ENCODE peak calls at places on chromosomes 6 and 20, in five cellular contexts. A is left ventricle myocardium inferior, I is OCI-LY7, Y is heart right ventricle, F is spleen. G is an unnamed sample.
A peak's percentile ranks its signal among the peaks of the same experiment; 100 is the strongest.

GRCh38 chr20:50189681-50190250 is 864 bp upstream of the CEBPB start:
- DNase-seq in A (peak; percentile 45), F (peak; percentile 91), Y (peak; percentile 57), I (peak; percentile 55), G (peak; percentile 33)

GRCh38 chr20:41011551-41012067 is 17.0 kb upstream of the TOP1 start:
- DNase-seq in F (no peak), I (peak; percentile 99), Y (no peak), A (no peak), G (peak; percentile 77)

GRCh38 chr6:90175627-90176538 is 120.8 kb downstream of the BACH2 start:
- DNase-seq in A (no peak), I (no peak), F (no peak), Y (no peak), G (no peak)

GRCh38 chr6:87661503-87661902 is 40.5 kb downstream of the AKIRIN2 start:
- DNase-seq in A (no peak), F (no peak), I (no peak), Y (no peak), G (no peak)

GRCh38 chr6:119628691-119629621 is 279.4 kb upstream of the MAN1A1 start:
- DNase-seq in F (no peak), I (no peak), A (no peak), Y (no peak), G (no peak)

GRCh38 chr6:56714982-56715456 is 72.3 kb upstream of the DST start:
- DNase-seq in F (no peak), A (no peak), Y (no peak), I (no peak), G (no peak)

GRCh38 chr6:80548496-80548895 is 442.0 kb downstream of the BCKDHB start:
- DNase-seq in F (no peak), Y (no peak), I (no peak), A (no peak), G (no peak)

GRCh38 chr20:4613718-4614620 is 107.7 kb upstream of the PRND start:
- DNase-seq in F (no peak), A (peak; percentile 39), I (peak; percentile 62), Y (peak; percentile 23), G (peak; percentile 41)

GRCh38 chr6:109760208-109760607 is 69.1 kb downstream of the FIG4 start:
- DNase-seq in I (no peak), Y (no peak), F (no peak), A (no peak), G (no peak)

GRCh38 chr6:3610206-3610605 is 141.3 kb downstream of the PXDC1 start:
- DNase-seq in A (no peak), F (no peak), Y (no peak), I (no peak), G (no peak)

GRCh38 chr20:32201977-32202363 is 5.6 kb downstream of the PLAGL2 start:
- DNase-seq in I (no peak), A (no peak), Y (no peak), F (no peak), G (no peak)

GRCh38 chr6:11213305-11214106 is 19.0 kb downstream of the NEDD9 start:
- DNase-seq in A (no peak), I (no peak), Y (no peak), F (no peak), G (no peak)

GRCh38 chr20:62618622-62619529 is 23.4 kb upstream of the SLCO4A1 start:
- DNase-seq in I (peak; percentile 56), A (no peak), Y (no peak), F (peak; percentile 85), G (no peak)

GRCh38 chr20:61055642-61056041 is 196.4 kb upstream of the CDH4 start:
- DNase-seq in I (no peak), A (no peak), Y (no peak), F (no peak), G (no peak)

GRCh38 chr6:69835414-69836179 is 30.8 kb upstream of the COL19A1 start:
- DNase-seq in F (no peak), Y (no peak), A (no peak), I (peak; percentile 61), G (peak; percentile 4)

GRCh38 chr6:75691012-75691411 is 58.0 kb upstream of the MYO6 start:
- DNase-seq in I (no peak), A (no peak), F (no peak), Y (no peak), G (no peak)

GRCh38 chr6:75689576-75689975 is 59.5 kb upstream of the MYO6 start:
- DNase-seq in F (no peak), Y (no peak), A (no peak), I (no peak), G (no peak)

GRCh38 chr6:75693534-75693933 is 55.5 kb upstream of the MYO6 start:
- DNase-seq in A (no peak), I (no peak), F (no peak), Y (no peak), G (no peak)

DNA sequence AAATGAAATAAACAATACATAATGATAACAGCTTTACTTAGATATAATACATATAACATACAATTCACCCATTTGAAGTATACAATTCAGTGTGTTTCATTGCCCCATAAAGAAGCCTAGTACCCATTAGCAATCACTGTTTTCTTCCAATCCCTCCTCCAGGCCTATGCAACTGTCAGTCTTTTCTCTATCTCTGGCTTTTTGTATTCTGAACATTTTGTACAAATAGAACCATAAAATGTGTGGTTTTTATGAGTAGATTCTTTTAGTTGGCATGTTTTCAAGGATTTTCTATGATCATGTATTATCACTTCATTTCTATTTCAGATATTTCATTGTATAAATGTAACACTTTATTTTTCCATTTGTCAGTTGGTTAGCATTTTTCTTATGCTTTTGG is 54.6 kb upstream of the MYO6 start:
- DNase-seq in F (no peak), Y (no peak), I (no peak), A (no peak), G (no peak)
- H3K36me3 ChIP-seq in F (peaks cover 32% of the 10 kb centered on the region), Y (peaks cover 95% of the 10 kb centered on the region), I (peaks cover 73% of the 10 kb centered on the region), A (peaks cover 79% of the 10 kb centered on the region), G (peaks cover 68% of the 10 kb centered on the region)

GRCh38 chr20:33850159-33850558 is 39.0 kb downstream of the CHMP4B start:
- DNase-seq in F (no peak), Y (no peak), A (no peak), I (no peak), G (no peak)
- H3K36me3 ChIP-seq in F (peaks cover 61% of the 10 kb centered on the region), Y (peaks cover 67% of the 10 kb centered on the region), A (peaks cover 56% of the 10 kb centered on the region), I (peaks cover 65% of the 10 kb centered on the region), G (peaks cover 66% of the 10 kb centered on the region)

GRCh38 chr6:35678814-35679213 is 9.9 kb downstream of the FKBP5 start:
- DNase-seq in Y (no peak), I (no peak), F (no peak), A (no peak), G (no peak)

GRCh38 chr6:35677456-35677855 is 11.3 kb downstream of the FKBP5 start:
- DNase-seq in Y (no peak), A (no peak), I (no peak), F (no peak), G (no peak)

GRCh38 chr6:35681298-35681697 is 7.4 kb downstream of the FKBP5 start:
- DNase-seq in F (no peak), Y (no peak), I (no peak), A (no peak), G (no peak)

GRCh38 chr6:35678021-35678654 is 10.6 kb downstream of the FKBP5 start:
- DNase-seq in I (no peak), F (no peak), Y (no peak), A (no peak), G (no peak)

GRCh38 chr6:35679399-35679798 is 9.3 kb downstream of the FKBP5 start:
- DNase-seq in A (no peak), F (no peak), I (no peak), Y (no peak), G (no peak)
- H3K36me3 ChIP-seq in A (peaks cover 28% of the 10 kb centered on the region), F (peaks cover 7% of the 10 kb centered on the region), I (peaks cover 64% of the 10 kb centered on the region), Y (no peaks in the 10 kb centered on the region), G (no peaks in the 10 kb centered on the region)

DNA sequence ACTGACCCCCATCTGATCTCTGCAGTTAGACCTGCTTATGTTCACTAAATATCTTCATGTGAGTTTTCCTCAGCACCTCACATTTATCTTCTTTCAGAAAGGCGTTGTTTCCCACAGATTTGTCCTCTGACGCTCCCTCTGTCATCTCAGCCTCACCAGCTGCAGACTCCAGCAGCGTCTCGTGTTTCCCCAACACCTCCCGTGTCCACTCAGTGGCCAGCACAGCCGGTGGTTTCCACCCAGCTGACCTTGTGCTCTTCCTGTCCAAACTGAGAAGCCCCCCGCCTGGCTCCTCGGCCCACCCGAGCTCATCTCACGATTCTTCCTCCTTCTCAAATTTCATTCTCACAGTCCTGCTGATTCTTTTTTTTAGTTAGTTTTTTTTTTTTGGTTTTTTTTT is 12.5 kb downstream of the ERMARD start:
- DNase-seq in Y (no peak), A (no peak), F (no peak), I (no peak), G (no peak)
- H3K36me3 ChIP-seq in Y (peaks cover 100% of the 10 kb centered on the region), A (peaks cover 89% of the 10 kb centered on the region), F (peaks cover 58% of the 10 kb centered on the region), I (peaks cover 90% of the 10 kb centered on the region), G (peaks cover 84% of the 10 kb centered on the region)

GRCh38 chr6:152146385-152146784 is 338.9 kb downstream of the ESR1 start:
- DNase-seq in A (no peak), Y (no peak), I (no peak), F (no peak), G (no peak)
- H3K36me3 ChIP-seq in A (peaks cover 100% of the 10 kb centered on the region), Y (peaks cover 100% of the 10 kb centered on the region), I (peaks cover 80% of the 10 kb centered on the region), F (peaks cover 87% of the 10 kb centered on the region), G (peaks cover 33% of the 10 kb centered on the region)

G was measured in DND-41.